ENCODE peak calls at places on chromosomes 5 and 9, in five cellular contexts. Q is NCI-H510A treated with DMSO at 0.1 percent for 48 hours; D is MV-4-11; Z is choroid plexus epithelial cell; C is stimulated activated CD4-positive, alpha-beta T cell treated with anti-CD3 and anti-CD28 coated beads, Interleukin-2, amount 100 ng/mL, for 24 hours. T is an unnamed sample.

GRCh38 chr5:66021585-66021984 is 95.2 kb downstream of the ERBIN start:
- DNase-seq in Q (peak), D (no peak), Z (no peak), C (no peak), T (no peak)

GRCh38 chr5:180647465-180647864 is 1.9 kb downstream of the FLT4 start:
- DNase-seq in Q (no peak), D (no peak), Z (no peak), C (no peak), T (no peak)

GRCh38 chr9:75599249-75599648 is 291.2 kb upstream of the PCSK5 start:
- DNase-seq in Q (no peak), D (no peak), Z (no peak), C (no peak), T (no peak)

GRCh38 chr9:73667749-73668148 is 516.1 kb downstream of the ANXA1 start:
- DNase-seq in Q (no peak), D (no peak), Z (peak), C (no peak), T (peak)

GRCh38 chr5:160835376-160835775 is 16.6 kb downstream of the ATP10B start:
- DNase-seq in Q (no peak), D (peak), Z (no peak), C (no peak), T (no peak)

GRCh38 chr9:15724006-15724405 is 171.2 kb downstream of the CCDC171 start:
- DNase-seq in Q (no peak), D (no peak), Z (peak), C (no peak), T (no peak)

GRCh38 chr9:127871531-127871930 is 5.9 kb downstream of the AK1 start:
- DNase-seq in Q (no peak), D (no peak), Z (no peak), C (no peak), T (no peak)

GRCh38 chr9:77763566-77763965 is 115.4 kb upstream of the GNA14 start:
- DNase-seq in Q (peak), D (no peak), Z (no peak), C (no peak), T (no peak)

GRCh38 chr5:91225848-91226686 is 157.1 kb downstream of the ARRDC3 start:
- DNase-seq in Q (peak), D (no peak), Z (no peak), C (peak), T (peak)

T was measured in OCI-M1.